ENCODE peak calls at places on chromosomes 5 and 9, in five cellular contexts. Q is uterus, Z is astrocyte, B is upper lobe of right lung, U is tibial artery. V is an unnamed sample.

GRCh38 chr5:22986281-22986680 is 133.1 kb upstream of the CDH12 start:
- DNase-seq in Q (no peak), Z (no peak), U (no peak), B (no peak), V (no peak)

GRCh38 chr5:42566658-42567313 is 143.5 kb downstream of the GHR start:
- DNase-seq in B (no peak), U (no peak), Z (no peak), Q (no peak), V (peak)

GRCh38 chr5:95725937-95726810 is 5.0 kb upstream of the RHOBTB3 start:
- DNase-seq in Z (peak), U (no peak), B (no peak), Q (no peak), V (peak)

GRCh38 chr9:69421908-69422801 is 97.1 kb downstream of the ENTREP1 start:
- DNase-seq in B (no peak), U (peak), Z (peak), Q (peak), V (peak)

GRCh38 chr5:59317772-59318205 is 575.7 kb downstream of the PDE4D start:
- DNase-seq in U (no peak), Q (no peak), B (no peak), Z (no peak), V (no peak)

GRCh38 chr5:144013816-144014215 is 156.6 kb downstream of the YIPF5 start:
- DNase-seq in B (no peak), Q (no peak), Z (no peak), U (no peak), V (no peak)

GRCh38 chr5:135437796-135438560 is 9.2 kb downstream of the DCANP1 start:
- DNase-seq in Z (peak), Q (no peak), U (no peak), B (peak), V (peak)

GRCh38 chr9:131050831-131051230 is 41.9 kb downstream of the LAMC3 start:
- DNase-seq in Q (no peak), U (no peak), Z (no peak), B (no peak), V (no peak)

GRCh38 chr5:7329712-7330111 is 66.2 kb upstream of the ADCY2 start:
- DNase-seq in Z (peak), B (no peak), Q (no peak), U (no peak), V (no peak)

GRCh38 chr9:37582548-37583157 is 6.5 kb upstream of the FBXO10 start:
- DNase-seq in U (no peak), B (no peak), Z (peak), Q (no peak), V (peak)

GRCh38 chr5:72133212-72133990 is 26.1 kb downstream of the MAP1B start:
- DNase-seq in Q (no peak), Z (peak), B (no peak), U (no peak), V (peak)

GRCh38 chr9:101235105-101235866 is 149.5 kb downstream of the BAAT start:
- DNase-seq in U (no peak), Z (no peak), B (no peak), Q (no peak), V (peak)

GRCh38 chr9:137387034-137387890 is 35.7 kb downstream of the EXD3 start:
- DNase-seq in U (peak), Z (no peak), B (no peak), Q (no peak), V (no peak)

GRCh38 chr5:10987881-10988504 is 227.0 kb upstream of the DAP start:
- DNase-seq in Q (peak), U (no peak), B (peak), Z (no peak), V (no peak)

GRCh38 chr5:6760636-6761035 is 47.4 kb downstream of the TENT4A start:
- DNase-seq in B (no peak), Z (no peak), Q (no peak), U (no peak), V (no peak)

GRCh38 chr9:74773886-74774479 is 113.7 kb downstream of the TRPM6 start:
- DNase-seq in U (peak), Z (peak), Q (peak), B (peak), V (peak)

GRCh38 chr5:100758780-100759179 is 144.3 kb downstream of the ST8SIA4 start:
- DNase-seq in Z (no peak), U (no peak), B (no peak), Q (no peak), V (no peak)

GRCh38 chr5:137822158-137822764 is 45.4 kb upstream of the MYOT start:
- DNase-seq in Z (peak), B (no peak), U (no peak), Q (peak), V (peak)

GRCh38 chr5:530556-530955 is 6.3 kb upstream of the SLC9A3 start:
- DNase-seq in B (peak), U (no peak), Q (no peak), Z (no peak), V (no peak)

GRCh38 chr9:34796924-34797323 is 87.0 kb upstream of the CCL21 start:
- DNase-seq in Q (no peak), U (no peak), Z (no peak), B (no peak), V (no peak)

GRCh38 chr5:105033642-105034217 is 1471.1 kb upstream of the NUDT12 start:
- DNase-seq in Q (no peak), B (no peak), U (no peak), Z (no peak), V (no peak)

GRCh38 chr5:81751836-81752643 is 1.1 kb upstream of the SSBP2 start:
- DNase-seq in Z (no peak), Q (no peak), U (peak), B (no peak), V (peak)

GRCh38 chr9:87517732-87518131 is 20.1 kb downstream of the DAPK1 start:
- DNase-seq in U (no peak), Q (no peak), B (no peak), Z (no peak), V (no peak)

GRCh38 chr5:28374492-28374934 is 1336.1 kb upstream of the CDH9 start:
- DNase-seq in Z (peak), U (no peak), Q (no peak), B (peak), V (no peak)

GRCh38 chr5:130155395-130155794 is 251.1 kb downstream of the CHSY3 start:
- DNase-seq in U (no peak), Z (no peak), Q (no peak), B (no peak), V (no peak)

GRCh38 chr9:125522328-125522725 is 184.7 kb downstream of the MAPKAP1 start:
- DNase-seq in Z (peak), B (no peak), Q (no peak), U (no peak), V (peak)

GRCh38 chr5:1901983-1902382 is 19.3 kb upstream of the IRX4 start:
- DNase-seq in U (no peak), Z (no peak), B (no peak), Q (no peak), V (no peak)

GRCh38 chr9:126533911-126534300 is 79.8 kb upstream of the LMX1B start:
- DNase-seq in Z (no peak), B (no peak), Q (no peak), U (no peak), V (no peak)

GRCh38 chr5:111774525-111774924 is 17.5 kb upstream of the NREP start:
- DNase-seq in Z (peak), Q (no peak), B (peak), U (peak), V (peak)

GRCh38 chr9:73038089-73038509 is 85.2 kb upstream of the ALDH1A1 start:
- DNase-seq in Q (no peak), B (no peak), U (no peak), Z (no peak), V (no peak)

GRCh38 chr5:169944922-169945675 is 35.2 kb downstream of the INSYN2B start:
- DNase-seq in U (no peak), Q (no peak), B (no peak), Z (no peak), V (no peak)

GRCh38 chr9:108618906-108619550 is 236.8 kb downstream of the ACTL7B start:
- DNase-seq in B (no peak), Q (no peak), U (no peak), Z (peak), V (peak)

DNA sequence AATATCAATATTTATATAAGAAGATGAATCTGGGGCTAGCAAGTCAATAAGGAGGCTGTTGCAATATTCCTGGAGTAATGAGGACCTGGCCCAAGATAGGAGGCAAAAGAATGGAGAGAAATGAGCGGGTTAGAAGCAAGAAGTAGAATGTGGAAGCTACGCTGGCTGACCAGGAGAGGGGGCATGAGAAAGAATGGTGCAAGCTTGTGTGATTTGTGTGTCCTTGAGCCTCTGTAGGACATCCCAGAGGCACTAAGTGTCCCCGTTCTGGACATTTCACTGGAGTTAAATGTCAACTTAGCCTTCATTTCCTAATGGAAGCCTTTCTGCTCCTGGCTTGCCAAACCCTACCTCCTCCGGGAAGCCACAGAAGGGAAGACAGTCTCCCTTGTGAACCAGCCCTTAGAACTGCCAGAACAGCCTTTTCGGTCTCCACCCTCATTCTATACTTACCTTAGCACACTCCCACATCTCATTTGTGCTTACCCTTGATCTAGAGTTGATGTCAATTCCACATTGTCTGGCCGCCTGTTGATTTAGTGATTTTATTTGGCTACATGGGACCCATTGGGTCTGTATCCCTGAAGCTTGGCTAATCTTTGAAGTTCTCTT is 6.7 kb upstream of the PDE6A start:
- DNase-seq in U (no peak), Q (no peak), B (no peak), Z (no peak), V (no peak)
- TF ChIP-seq CTCF in U (no peak), Q (no peak), B (no peak), Z (no peak), V (no peak)

GRCh38 chr5:141875022-141875740 is 3.0 kb downstream of the PCDH1 start:
- DNase-seq in U (peak), B (no peak), Z (no peak), Q (no peak), V (no peak)
- H3K4me3 ChIP-seq in U (peak), B (peak), Z (no peak), Q (no peak), V (no peak)

GRCh38 chr9:8484563-8484962 is 685.0 kb upstream of the DMAC1 start:
- DNase-seq in B (no peak), Z (no peak), U (no peak), Q (no peak), V (no peak)

GRCh38 chr9:8489845-8490244 is 690.3 kb upstream of the DMAC1 start:
- DNase-seq in Z (no peak), B (no peak), Q (no peak), U (no peak), V (no peak)

GRCh38 chr9:8492034-8492433 is 692.5 kb upstream of the DMAC1 start:
- DNase-seq in Z (no peak), U (no peak), B (no peak), Q (no peak), V (no peak)

GRCh38 chr9:8486095-8486494 is 686.5 kb upstream of the DMAC1 start:
- DNase-seq in Z (peak), Q (no peak), B (no peak), U (no peak), V (peak)
- TF ChIP-seq CTCF in Z (no peak), Q (no peak), B (peak), U (peak), V (peak)

DNA sequence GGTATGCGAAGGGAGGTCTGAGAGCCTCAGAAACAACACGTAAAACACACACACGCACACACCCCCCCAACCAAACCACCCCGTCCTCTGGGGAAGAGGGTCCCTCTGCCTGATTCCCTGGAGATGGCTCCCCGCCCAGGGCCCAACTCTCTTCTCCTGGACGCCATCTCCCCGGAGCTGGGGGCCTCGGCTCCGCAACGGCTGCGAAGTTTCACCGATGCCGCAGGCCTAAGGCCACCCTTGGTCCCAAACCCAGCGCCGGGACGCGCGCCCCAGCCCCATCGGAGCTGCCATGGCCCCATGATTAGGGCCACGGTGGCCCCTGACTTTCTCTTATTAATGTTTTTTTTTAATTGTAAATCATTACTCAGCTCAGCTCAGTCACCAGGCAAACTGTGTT is 181.4 kb upstream of the TBCA start:
- DNase-seq in U (no peak), Z (no peak), Q (no peak), B (no peak), V (no peak)
- H3K4me3 ChIP-seq in U (no peak), Z (peak), Q (no peak), B (no peak), V (no peak)

GRCh38 chr5:115699967-115700366 is 74.1 kb upstream of the TMED7 start:
- DNase-seq in U (no peak), Z (no peak), B (no peak), Q (no peak), V (no peak)

GRCh38 chr5:115708819-115709477 is 83.1 kb upstream of the TMED7 start:
- DNase-seq in B (no peak), Z (no peak), Q (no peak), U (no peak), V (no peak)

GRCh38 chr5:115702025-115702424 is 76.2 kb upstream of the TMED7 start:
- DNase-seq in Z (no peak), U (no peak), Q (no peak), B (no peak), V (no peak)

DNA sequence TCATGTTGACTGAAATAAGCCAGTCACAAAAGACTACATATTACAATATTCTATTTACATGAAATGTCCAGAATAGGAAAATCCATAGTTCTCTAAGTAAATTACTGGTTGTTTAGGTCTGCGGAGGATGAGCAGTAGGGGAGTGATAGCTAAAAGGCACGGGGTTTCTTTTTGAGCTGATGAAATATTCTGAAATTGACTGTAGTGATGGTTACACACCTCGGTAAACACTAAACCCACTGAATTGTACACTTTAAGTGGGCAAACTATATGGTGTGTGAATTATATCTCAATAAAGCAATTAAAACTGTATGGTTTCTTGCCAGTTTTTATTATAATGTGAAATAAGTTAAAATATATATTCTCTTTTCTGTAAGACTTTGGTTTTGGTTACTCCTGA is 77.7 kb upstream of the TMED7 start:
- DNase-seq in B (no peak), Z (no peak), Q (no peak), U (no peak), V (no peak)
- TF ChIP-seq CTCF in B (no peak), Z (no peak), Q (no peak), U (no peak), V (no peak)